ENCODE peak calls at places on chromosomes 7 and 10, in eight cellular contexts. L is dorsolateral prefrontal cortex; U is A549; G is astrocyte of the cerebellum; T is naive thymus-derived CD4-positive, alpha-beta T cell; H is cardiac muscle cell; Q is Caco-2; P is CD8-positive, alpha-beta T cell. X is an unnamed sample.
A peak's percentile ranks its signal among the peaks of the same experiment; 100 is the strongest.

GRCh38 chr10:13016413-13016812 is 14.9 kb upstream of the CCDC3 start:
- DNase-seq in L (no peak), U (no peak), G (no peak), T (no peak), H (peak; percentile 91), Q (peak; percentile 20), P (no peak), X (no peak)

GRCh38 chr7:91191771-91192170 is 72.5 kb upstream of the FZD1 start:
- DNase-seq in L (no peak), U (no peak), G (no peak), T (no peak), H (no peak), Q (no peak), P (no peak), X (no peak)

GRCh38 chr7:36438211-36438610 is 48.5 kb downstream of the ANLN start:
- DNase-seq in L (no peak), U (no peak), G (no peak), T (no peak), H (no peak), Q (no peak), P (no peak), X (no peak)

GRCh38 chr10:5661043-5661442 is 5.4 kb downstream of the ASB13 start:
- DNase-seq in L (no peak), U (no peak), G (no peak), T (no peak), H (no peak), Q (no peak), P (no peak), X (no peak)

GRCh38 chr10:103433858-103434257 is 18.3 kb downstream of the CALHM2 start:
- DNase-seq in L (no peak), U (no peak), G (no peak), T (no peak), H (peak; percentile 86), Q (no peak), P (no peak), X (no peak)

GRCh38 chr7:3922175-3922635 is 621.2 kb downstream of the SDK1 start:
- DNase-seq in L (no peak), U (peak; percentile 56), G (peak; percentile 78), T (no peak), H (peak; percentile 89), Q (peak; percentile 55), P (no peak), X (peak; percentile 86)

GRCh38 chr7:1742555-1743303 is 72.7 kb downstream of the ELFN1 start:
- DNase-seq in L (no peak), U (no peak), G (no peak), T (no peak), H (peak; percentile 54), Q (no peak), P (peak; percentile 38), X (no peak)

GRCh38 chr10:106648534-106649481 is 515.7 kb downstream of the SORCS1 start:
- DNase-seq in L (no peak), U (no peak), G (no peak), T (no peak), H (no peak), Q (no peak), P (no peak), X (no peak)

GRCh38 chr7:77933394-77933793 is 134.8 kb downstream of the PHTF2 start:
- DNase-seq in L (no peak), U (peak; percentile 20), G (no peak), T (no peak), H (peak; percentile 40), Q (no peak), P (no peak), X (no peak)

GRCh38 chr10:13206546-13207443 is 27.4 kb downstream of the UCMA start:
- DNase-seq in L (no peak), U (no peak), G (peak; percentile 45), T (no peak), H (peak; percentile 73), Q (peak; percentile 25), P (no peak), X (no peak)

GRCh38 chr7:95828824-95829428 is 56.6 kb downstream of the DYNC1I1 start:
- DNase-seq in L (no peak), U (no peak), G (no peak), T (no peak), H (no peak), Q (no peak), P (no peak), X (no peak)

GRCh38 chr10:131115321-131115720 is 196.2 kb downstream of the TCERG1L start:
- DNase-seq in L (no peak), U (no peak), G (no peak), T (no peak), H (no peak), Q (no peak), P (no peak), X (no peak)

GRCh38 chr7:113083132-113083833 is 3.3 kb downstream of the GPR85 start:
- DNase-seq in L (peak; percentile 39), U (no peak), G (no peak), T (no peak), H (no peak), Q (no peak), P (no peak), X (no peak)

GRCh38 chr7:128281605-128282380 is 40.7 kb downstream of the LEP start:
- DNase-seq in L (no peak), U (no peak), G (no peak), T (no peak), H (no peak), Q (no peak), P (no peak), X (no peak)

GRCh38 chr7:130273081-130273699 is 6.5 kb downstream of the CPA2 start:
- DNase-seq in L (no peak), U (no peak), G (no peak), T (no peak), H (peak; percentile 73), Q (no peak), P (no peak), X (no peak)

GRCh38 chr7:98976396-98977185 is 98.3 kb downstream of the TRRAP start:
- DNase-seq in L (no peak), U (no peak), G (no peak), T (no peak), H (no peak), Q (no peak), P (no peak), X (no peak)

GRCh38 chr7:43577485-43577951 is 5.4 kb upstream of the STK17A start:
- DNase-seq in L (no peak), U (no peak), G (no peak), T (no peak), H (peak; percentile 39), Q (peak; percentile 72), P (no peak), X (no peak)

GRCh38 chr7:17152698-17153097 is 145.8 kb upstream of the AHR start:
- DNase-seq in L (no peak), U (no peak), G (no peak), T (no peak), H (no peak), Q (no peak), P (no peak), X (no peak)
- H3K4me3 ChIP-seq in L (no peak overlapping the region), U (no peak overlapping the region), G (no peak overlapping the region), T (no peak overlapping the region), H (no peak overlapping the region), Q (no peak overlapping the region), P (no peak overlapping the region), X (no peak overlapping the region)

DNA sequence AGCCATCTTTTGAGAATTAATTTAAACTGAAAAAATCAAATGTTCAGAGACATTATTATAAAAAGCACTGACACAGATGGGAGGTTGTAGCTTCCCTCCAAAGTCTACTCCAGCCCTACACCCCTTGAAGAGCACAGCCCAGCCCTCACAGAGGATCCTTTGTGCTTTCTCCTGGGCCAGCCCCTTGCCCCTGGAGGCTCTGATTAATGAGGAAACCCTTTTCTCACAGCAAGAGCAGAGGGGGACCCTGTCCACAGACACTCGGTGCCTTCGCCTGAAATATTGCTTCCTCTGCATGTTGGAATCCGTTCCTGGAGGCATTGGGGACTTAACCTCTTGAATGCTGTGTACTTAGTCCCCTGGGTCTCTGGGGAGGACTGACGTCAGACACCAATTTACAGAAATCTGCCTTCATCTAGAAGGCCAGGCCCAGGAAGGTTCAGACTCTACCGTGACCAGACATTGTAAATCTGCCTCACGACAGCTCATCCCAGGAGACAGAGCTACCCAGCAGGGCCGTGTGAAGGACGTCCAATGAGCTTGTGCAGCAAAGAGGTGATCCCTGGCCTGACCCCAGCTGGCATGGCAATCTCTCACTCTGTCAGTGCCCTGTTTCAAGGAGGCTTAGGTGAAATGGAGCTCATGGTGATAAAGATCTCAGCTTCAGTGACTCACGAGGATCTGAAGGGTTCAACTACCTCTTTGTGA is 8.1 kb upstream of the TMEM72 start:
- DNase-seq in L (no peak), U (no peak), G (no peak), T (no peak), H (peak; percentile 8), Q (no peak), P (no peak), X (no peak)
- H3K4me3 ChIP-seq in L (no peak overlapping the region), U (no peak overlapping the region), G (no peak overlapping the region), T (no peak overlapping the region), H (no peak overlapping the region), Q (no peak overlapping the region), P (no peak overlapping the region), X (no peak overlapping the region)

DNA sequence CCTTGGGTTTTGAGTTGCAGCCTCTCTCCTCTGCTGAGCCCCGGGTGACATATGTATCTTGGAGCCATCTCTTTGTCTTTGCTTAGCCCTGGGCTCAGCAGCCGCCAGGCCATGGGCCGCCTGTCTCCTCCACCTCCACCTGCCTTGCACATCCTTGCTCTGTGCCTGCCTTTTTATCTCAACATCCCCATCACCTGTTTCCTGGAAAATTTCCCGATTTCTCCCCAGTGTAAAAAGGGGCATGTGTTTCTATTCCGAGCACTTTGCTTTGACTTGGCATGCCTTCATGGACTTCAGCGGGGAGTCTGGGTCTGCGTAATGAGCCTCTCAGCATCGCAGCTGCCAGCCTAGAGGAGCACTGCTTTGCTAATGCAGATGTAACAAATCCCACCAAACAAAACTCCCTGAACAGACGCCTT is 141.3 kb upstream of the AGK start:
- DNase-seq in L (peak; percentile 31), U (no peak), G (no peak), T (no peak), H (no peak), Q (no peak), P (no peak), X (no peak)
- H3K4me3 ChIP-seq in L (no peak overlapping the region), U (no peak overlapping the region), G (no peak overlapping the region), T (no peak overlapping the region), H (no peak overlapping the region), Q (no peak overlapping the region), P (no peak overlapping the region), X (no peak overlapping the region)

GRCh38 chr10:47239211-47239610 is 60.8 kb upstream of the GDF10 start:
- DNase-seq in L (no peak), U (no peak), G (no peak), T (no peak), H (peak; percentile 21), Q (no peak), P (no peak), X (no peak)
- H3K4me3 ChIP-seq in L (no peak overlapping the region), U (no peak overlapping the region), G (no peak overlapping the region), T (no peak overlapping the region), H (no peak overlapping the region), Q (no peak overlapping the region), P (no peak overlapping the region), X (no peak overlapping the region)

X was measured in MG63.